ENCODE peak calls at places on chromosomes 1 and 21, in ten cellular contexts. J is OCI-LY7; O is NCI-H345; Y is foreskin fibroblast; Z is tibial artery; K is fibroblast of villous mesenchyme; A is T-helper 17 cell; D is putamen; H is stimulated activated effector memory CD8-positive, alpha-beta T cell treated with anti-CD3 and anti-CD28 coated beads, Interleukin-12 subunit alpha, Interleukin-12 subunit beta, amount 100 ng/mL, for 72 hours; I is dermis blood vessel endothelial cell. Q is an unnamed sample.

GRCh38 chr1:83555871-83556270 is 443.1 kb downstream of the TTLL7 start:
- DNase-seq in J (no peak), A (no peak), O (no peak), D (no peak), I (no peak), Z (no peak), Y (no peak), H (no peak), K (no peak), Q (no peak)

GRCh38 chr1:38179423-38179822 is 132.8 kb upstream of the POU3F1 start:
- DNase-seq in H (no peak), K (no peak), A (no peak), I (no peak), D (peak), J (no peak), Z (no peak), O (no peak), Y (no peak), Q (no peak)

GRCh38 chr21:35015435-35016024 is 33.6 kb downstream of the RUNX1 start:
- DNase-seq in D (no peak), O (no peak), H (no peak), I (no peak), Y (no peak), Z (no peak), J (no peak), A (no peak), K (no peak), Q (no peak)

GRCh38 chr21:45157932-45158331 is 83.6 kb downstream of the ADARB1 start:
- DNase-seq in H (no peak), K (no peak), I (no peak), Z (no peak), O (no peak), D (no peak), J (no peak), Y (no peak), A (no peak), Q (no peak)

GRCh38 chr1:205186191-205186590 is 25.3 kb downstream of the DSTYK start:
- DNase-seq in J (no peak), O (no peak), H (no peak), Z (no peak), A (no peak), K (no peak), D (no peak), I (no peak), Y (no peak), Q (no peak)

GRCh38 chr1:53850082-53850673 is 12.1 kb upstream of the NDC1 start:
- DNase-seq in H (no peak), I (no peak), Z (no peak), J (no peak), Y (no peak), D (no peak), O (no peak), K (no peak), A (no peak), Q (no peak)

GRCh38 chr21:45153358-45154318 is 79.3 kb downstream of the ADARB1 start:
- DNase-seq in J (peak), A (no peak), H (no peak), Z (no peak), D (no peak), K (no peak), Y (no peak), O (no peak), I (no peak), Q (no peak)

GRCh38 chr1:36950588-36950987 is 83.7 kb downstream of the GRIK3 start:
- DNase-seq in Z (no peak), Y (no peak), H (no peak), D (no peak), J (peak), K (no peak), I (no peak), O (no peak), A (no peak), Q (no peak)

GRCh38 chr1:78497196-78497595 is 6.4 kb downstream of the PTGFR start:
- DNase-seq in A (no peak), K (peak), H (no peak), O (no peak), Y (no peak), Z (no peak), I (peak), D (no peak), J (no peak), Q (no peak)

GRCh38 chr1:37306461-37306860 is 167.9 kb upstream of the ZC3H12A start:
- DNase-seq in H (no peak), O (no peak), A (no peak), Z (no peak), D (no peak), I (no peak), K (no peak), Y (no peak), J (no peak), Q (no peak)

GRCh38 chr1:206117151-206117948 is at the start of gene AVPR1B:
- DNase-seq in K (peak), J (no peak), I (peak), Z (peak), H (no peak), O (peak), D (no peak), Y (peak), A (no peak), Q (no peak)

GRCh38 chr1:938088-938683 is 14.5 kb downstream of the SAMD11 start:
- DNase-seq in O (no peak), H (no peak), Y (no peak), K (peak), A (no peak), D (no peak), I (peak), Z (no peak), J (no peak), Q (no peak)

GRCh38 chr1:1304331-1305299 is 3.1 kb downstream of the ACAP3 start:
- DNase-seq in Y (peak), A (no peak), J (no peak), H (no peak), D (peak), Z (peak), I (peak), O (peak), K (peak), Q (no peak)

GRCh38 chr21:44401386-44402160 is 48.2 kb downstream of the TRPM2 start:
- DNase-seq in Y (no peak), Z (no peak), I (no peak), O (no peak), J (no peak), K (no peak), A (no peak), D (no peak), H (no peak), Q (no peak)

GRCh38 chr1:245859510-245860114 is 647.5 kb downstream of the SMYD3 start:
- DNase-seq in J (no peak), Z (no peak), Y (no peak), D (no peak), I (peak), H (no peak), O (no peak), K (peak), A (no peak), Q (no peak)

Q was measured in KG1.